ENCODE peak calls at places on chromosomes 5 and 9, in nine cellular contexts. F is MM.1S; L is neural crest cell; Y is T47D; Q is HEK293T; P is effector CD8-positive, alpha-beta T cell; T is activated T-cell treated with anti-CD3 and anti-CD28 coated beads for 48 hours; R is amniotic stem cell; D is stimulated activated CD4-positive, alpha-beta T cell treated with anti-CD3 and anti-CD28 coated beads, TNF-alpha, amount 100 ng/mL, for 1 hour. G is an unnamed sample.

GRCh38 chr9:78383130-78383529 is 86.2 kb downstream of the PSAT1 start:
- DNase-seq in Y (no peak), P (no peak), D (no peak), L (no peak), R (peak), T (no peak), F (peak), Q (no peak), G (no peak)

GRCh38 chr5:53091304-53091703 is 18.3 kb downstream of the MOCS2 start:
- DNase-seq in Q (no peak), Y (peak), F (no peak), D (no peak), T (no peak), R (no peak), L (no peak), P (no peak), G (no peak)

GRCh38 chr5:109411627-109412026 is 1.9 kb upstream of the PJA2 start:
- DNase-seq in Y (no peak), Q (no peak), L (no peak), D (no peak), R (peak), F (peak), P (no peak), T (no peak), G (no peak)

GRCh38 chr9:126317513-126317912 is 9.1 kb upstream of the MVB12B start:
- DNase-seq in P (peak), L (no peak), Q (no peak), Y (peak), R (no peak), T (no peak), F (no peak), D (no peak), G (no peak)

GRCh38 chr5:171570244-171570819 is 150.9 kb downstream of the FGF18 start:
- DNase-seq in F (no peak), Y (no peak), D (no peak), Q (no peak), L (no peak), P (no peak), T (no peak), R (no peak), G (no peak)

GRCh38 chr5:28708472-28708871 is 1670.1 kb upstream of the CDH9 start:
- DNase-seq in D (no peak), F (no peak), Y (no peak), R (no peak), Q (no peak), T (no peak), P (no peak), L (no peak), G (no peak)

GRCh38 chr9:38360880-38361836 is 31.3 kb upstream of the ALDH1B1 start:
- DNase-seq in Q (no peak), P (no peak), F (no peak), D (no peak), Y (no peak), L (no peak), R (no peak), T (no peak), G (no peak)

GRCh38 chr5:97844797-97845196 is 661.8 kb upstream of the RIOK2 start:
- DNase-seq in Q (no peak), P (no peak), Y (peak), D (no peak), F (no peak), R (no peak), T (no peak), L (no peak), G (no peak)

GRCh38 chr9:136799854-136800657 is 3.9 kb downstream of the CCDC183 start:
- DNase-seq in Y (peak), L (peak), F (peak), T (peak), Q (peak), R (no peak), P (peak), D (peak), G (peak)

G was measured in tibial nerve.